ENCODE peak calls at places on chromosomes 6 and 20, in nine cellular contexts. U, T, O, I, F, W, M, A and N are unnamed samples.

GRCh38 chr6:170265655-170266054 is 25.2 kb downstream of the DLL1 start:
- DNase-seq in U (no peak), T (peak; percentile 42), O (no peak), I (no peak), F (peak; percentile 82), W (peak; percentile 73), M (no peak), A (peak; percentile 34), N (no peak)

GRCh38 chr6:31473244-31473643 is 24.7 kb upstream of the MICB start:
- DNase-seq in U (no peak), T (no peak), O (no peak), I (no peak), F (no peak), W (no peak), M (no peak), A (no peak), N (no peak)

GRCh38 chr6:133837801-133838349 is 51.0 kb upstream of the TCF21 start:
- DNase-seq in U (peak; percentile 66), T (no peak), O (no peak), I (peak; percentile 59), F (peak; percentile 24), W (peak; percentile 78), M (no peak), A (no peak), N (peak; percentile 36)

GRCh38 chr6:47242483-47243386 is 67.0 kb downstream of the TNFRSF21 start:
- DNase-seq in U (peak; percentile 73), T (peak; percentile 92), O (peak; percentile 59), I (peak; percentile 94), F (peak; percentile 89), W (peak; percentile 92), M (peak; percentile 90), A (peak; percentile 88), N (peak; percentile 64)

GRCh38 chr6:99614430-99615161 is 8.0 kb downstream of the PRDM13 start:
- DNase-seq in U (no peak), T (no peak), O (no peak), I (no peak), F (no peak), W (peak; percentile 51), M (no peak), A (no peak), N (no peak)

GRCh38 chr20:39822667-39823066 is 860.5 kb downstream of the DHX35 start:
- DNase-seq in U (no peak), T (peak; percentile 19), O (no peak), I (no peak), F (no peak), W (no peak), M (peak; percentile 42), A (no peak), N (no peak)

GRCh38 chr20:46084805-46085792 is 4.7 kb downstream of the NCOA5 start:
- DNase-seq in U (no peak), T (peak; percentile 62), O (no peak), I (no peak), F (no peak), W (no peak), M (peak; percentile 42), A (no peak), N (no peak)

GRCh38 chr6:139926711-139927110 is 552.3 kb upstream of the CITED2 start:
- DNase-seq in U (no peak), T (peak; percentile 58), O (no peak), I (no peak), F (no peak), W (no peak), M (peak; percentile 61), A (no peak), N (no peak)

GRCh38 chr6:125102901-125103300 is 50.7 kb upstream of the TPD52L1 start:
- DNase-seq in U (no peak), T (peak; percentile 86), O (no peak), I (no peak), F (no peak), W (no peak), M (peak; percentile 94), A (no peak), N (no peak)

GRCh38 chr20:9969626-9970025 is 65.2 kb upstream of the ANKEF1 start:
- DNase-seq in U (no peak), T (no peak), O (no peak), I (no peak), F (no peak), W (no peak), M (no peak), A (no peak), N (no peak)

GRCh38 chr6:104003803-104004516 is 855.8 kb downstream of the HACE1 start:
- DNase-seq in U (no peak), T (no peak), O (no peak), I (no peak), F (no peak), W (no peak), M (no peak), A (no peak), N (no peak)

GRCh38 chr6:156998824-156999330 is 221.7 kb downstream of the ARID1B start:
- DNase-seq in U (no peak), T (no peak), O (no peak), I (no peak), F (no peak), W (no peak), M (no peak), A (no peak), N (no peak)

GRCh38 chr6:43020847-43021246 is 576 bp upstream of the RRP36 start:
- DNase-seq in U (no peak), T (peak; percentile 31), O (no peak), I (no peak), F (no peak), W (no peak), M (no peak), A (no peak), N (no peak)

GRCh38 chr20:362271-363254 is 15.7 kb downstream of the NRSN2 start:
- DNase-seq in U (peak; percentile 97), T (peak; percentile 94), O (peak; percentile 64), I (peak; percentile 93), F (peak; percentile 86), W (peak; percentile 93), M (peak; percentile 83), A (peak; percentile 86), N (no peak)
- H3K4me1 ChIP-seq in U (peaks cover 6% of the 10 kb centered on the region), T (no peaks in the 10 kb centered on the region), O (peaks cover 2% of the 10 kb centered on the region), I (no peaks in the 10 kb centered on the region), F (peaks cover 8% of the 10 kb centered on the region), W (peaks cover 16% of the 10 kb centered on the region), M (peaks cover 26% of the 10 kb centered on the region), A (no peaks in the 10 kb centered on the region), N (peaks cover 6% of the 10 kb centered on the region)

GRCh38 chr6:144897441-144897921 is 612.3 kb downstream of the UTRN start:
- DNase-seq in U (no peak), T (peak; percentile 53), O (no peak), I (no peak), F (no peak), W (no peak), M (peak; percentile 87), A (no peak), N (no peak)

GRCh38 chr6:144898052-144898689 is 613.0 kb downstream of the UTRN start:
- DNase-seq in U (no peak), T (peak; percentile 26), O (no peak), I (no peak), F (no peak), W (no peak), M (peak; percentile 54), A (no peak), N (no peak)

GRCh38 chr6:144901412-144901811 is 616.3 kb downstream of the UTRN start:
- DNase-seq in U (no peak), T (no peak), O (no peak), I (no peak), F (no peak), W (no peak), M (no peak), A (no peak), N (no peak)

GRCh38 chr6:144898741-144899140 is 613.6 kb downstream of the UTRN start:
- DNase-seq in U (no peak), T (no peak), O (no peak), I (no peak), F (no peak), W (no peak), M (no peak), A (no peak), N (no peak)

DNA sequence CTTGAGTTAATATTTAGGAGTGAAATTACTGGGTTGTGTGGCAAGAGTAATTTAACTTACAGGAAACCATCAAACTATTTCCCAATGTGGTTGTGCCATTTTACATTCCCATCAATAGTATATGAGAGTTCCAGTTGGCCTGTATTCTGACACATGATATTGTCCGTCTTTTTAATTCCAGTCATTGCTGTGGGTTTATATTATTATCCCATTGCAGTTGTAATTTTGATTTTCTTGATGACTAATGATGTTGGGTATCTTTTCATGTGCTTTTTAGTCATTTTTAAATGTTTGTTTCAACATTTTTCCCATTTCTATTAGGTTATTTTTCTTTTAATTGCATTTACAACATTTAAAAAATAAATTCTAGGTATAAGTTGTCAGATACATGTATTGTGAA is 614.0 kb downstream of the UTRN start:
- DNase-seq in U (no peak), T (peak; percentile 70), O (no peak), I (no peak), F (no peak), W (no peak), M (peak; percentile 67), A (no peak), N (no peak)
- H3K27ac ChIP-seq in U (no peak overlapping the region), T (no peak overlapping the region), O (no peak overlapping the region), I (no peak overlapping the region), F (no peak overlapping the region), W (no peak overlapping the region), M (no peak overlapping the region), A (no peak overlapping the region), N (no peak overlapping the region)

DNA sequence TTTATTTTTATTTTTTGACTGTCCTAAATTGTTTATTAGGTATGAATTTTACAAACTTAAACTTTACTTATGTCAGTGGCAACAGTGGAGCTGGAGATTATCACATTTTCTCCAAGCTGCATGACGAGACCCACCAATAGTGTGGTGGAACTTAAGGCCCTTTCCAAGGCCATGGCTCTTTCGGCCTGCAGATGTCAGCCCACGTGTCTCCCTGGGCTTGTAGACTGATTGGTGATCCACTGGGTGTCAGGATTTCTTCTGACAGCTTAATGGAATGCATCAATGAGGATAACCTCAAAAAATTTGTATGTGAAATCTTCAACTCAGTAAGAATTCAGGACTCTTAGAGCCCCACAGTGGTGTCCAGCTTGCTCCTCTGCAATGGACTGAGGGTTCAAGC is 32.3 kb upstream of the OVOL2 start:
- DNase-seq in U (no peak), T (no peak), O (no peak), I (no peak), F (no peak), W (no peak), M (no peak), A (no peak), N (no peak)
- TF ChIP-seq CTCF in U (no peak), T (no peak), O (no peak), I (no peak), F (no peak), W (no peak), M (no peak), A (no peak), N (no peak)

DNA sequence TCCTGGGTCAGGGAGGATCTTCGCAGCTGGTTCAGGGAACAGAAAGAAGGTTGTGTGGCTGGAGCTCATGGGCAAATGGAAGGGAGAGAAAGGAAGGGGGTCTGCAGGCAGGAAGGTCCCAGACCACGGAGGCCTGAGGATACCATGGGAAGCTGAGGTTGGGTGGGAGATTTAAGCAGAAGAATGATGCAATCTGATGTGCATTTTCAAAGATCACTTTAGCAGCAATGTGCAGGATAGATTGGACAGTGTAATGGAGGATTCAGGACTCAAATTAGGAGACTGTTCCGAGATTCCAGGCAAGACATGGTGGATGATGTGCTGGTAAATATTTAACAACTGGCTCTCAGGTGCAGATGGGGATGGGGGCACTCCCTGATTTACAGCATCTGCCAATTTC is 5.8 kb upstream of the RRBP1 start:
- DNase-seq in U (no peak), T (no peak), O (no peak), I (no peak), F (no peak), W (no peak), M (no peak), A (no peak), N (no peak)
- H3K4me1 ChIP-seq in U (peaks cover under 1% of the 10 kb centered on the region), T (no peaks in the 10 kb centered on the region), O (peaks cover under 1% of the 10 kb centered on the region), I (no peaks in the 10 kb centered on the region), F (peaks cover 2% of the 10 kb centered on the region), W (peaks cover 7% of the 10 kb centered on the region), M (peaks cover 2% of the 10 kb centered on the region), A (peaks cover 1% of the 10 kb centered on the region), N (peaks cover 4% of the 10 kb centered on the region)

GRCh38 chr6:150979826-150980225 is 114.3 kb downstream of the MTHFD1L start:
- DNase-seq in U (no peak), T (peak; percentile 49), O (no peak), I (no peak), F (no peak), W (no peak), M (peak; percentile 68), A (no peak), N (no peak)
- H3K27ac ChIP-seq in U (no peak overlapping the region), T (no peak overlapping the region), O (peak overlapping the region; percentile 60), I (no peak overlapping the region), F (no peak overlapping the region), W (no peak overlapping the region), M (peak overlapping the region; percentile 89), A (no peak overlapping the region), N (no peak overlapping the region)